ENCODE peak calls at places on chromosomes 12 and 14, in four cellular contexts. K is psoas muscle, C is ovary, X is BE2C. L is an unnamed sample. For H3K4me1, the result is how much of the 10 kb centered on the place peaks cover.

GRCh38 chr14:98893675-98894074 is 378.3 kb downstream of the BCL11B start:
- DNase-seq in K (no peak), C (no peak), X (no peak), L (no peak)

GRCh38 chr12:112353389-112353788 is 28.8 kb downstream of the HECTD4 start:
- DNase-seq in K (no peak), C (no peak), X (no peak), L (no peak)

GRCh38 chr12:76356094-76356493 is 7.9 kb upstream of the BBS10 start:
- DNase-seq in K (no peak), C (no peak), X (no peak), L (no peak)

GRCh38 chr14:58258156-58258555 is 13.5 kb downstream of the PSMA3 start:
- DNase-seq in K (no peak), C (no peak), X (no peak), L (no peak)

GRCh38 chr12:6872073-6873048 is 742 bp downstream of the SPSB2 start:
- DNase-seq in K (peak), C (peak), X (peak), L (peak)

GRCh38 chr12:126093911-126094310 is 1028.7 kb downstream of the AACS start:
- DNase-seq in K (no peak), C (no peak), X (peak), L (no peak)

GRCh38 chr12:121773011-121773777 is 20.3 kb downstream of the RHOF start:
- DNase-seq in K (peak), C (peak), X (peak), L (peak)

GRCh38 chr12:34598851-34599529 is 576.7 kb downstream of the ALG10 start:
- DNase-seq in K (no peak), C (peak), X (no peak), L (peak)

GRCh38 chr14:105445290-105445689 is 25.7 kb downstream of the MTA1 start:
- DNase-seq in K (no peak), C (no peak), X (peak), L (no peak)

GRCh38 chr14:105445901-105446845 is 26.5 kb downstream of the MTA1 start:
- DNase-seq in K (no peak), C (no peak), X (peak), L (no peak)

GRCh38 chr14:105447651-105448640 is 26.7 kb upstream of the CRIP2 start:
- DNase-seq in K (no peak), C (no peak), X (peak), L (peak)

GRCh38 chr14:105448706-105449111 is 25.9 kb upstream of the CRIP2 start:
- DNase-seq in K (peak), C (peak), X (peak), L (peak)

GRCh38 chr14:105446971-105447370 is 27.3 kb downstream of the MTA1 start:
- DNase-seq in K (no peak), C (no peak), X (peak), L (no peak)
- H3K4me1 ChIP-seq in K (under half), C (under half), X (under half), L (under half)

DNA sequence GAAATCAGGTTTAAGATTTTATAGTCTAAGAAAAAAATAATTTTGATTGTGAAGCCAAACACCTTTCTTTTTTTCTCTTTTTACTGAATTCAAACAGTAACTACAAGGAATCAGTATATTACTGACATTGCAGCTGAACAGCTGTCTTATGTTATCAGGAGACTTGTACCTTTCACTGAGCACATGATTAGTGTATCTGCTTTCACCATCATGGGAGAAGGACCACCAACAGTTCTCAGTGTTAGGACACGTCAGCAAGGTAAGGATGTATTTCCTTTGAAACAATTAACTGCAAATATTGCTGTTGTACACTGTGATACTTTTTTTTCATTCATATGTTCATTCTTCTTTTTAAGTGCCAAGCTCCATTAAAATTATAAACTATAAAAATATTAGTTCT is 50.8 kb downstream of the PTPRQ start:
- DNase-seq in K (no peak), C (no peak), X (no peak), L (no peak)
- H3K4me1 ChIP-seq in K (under half), C (under half), X (under half), L (under half)

DNA sequence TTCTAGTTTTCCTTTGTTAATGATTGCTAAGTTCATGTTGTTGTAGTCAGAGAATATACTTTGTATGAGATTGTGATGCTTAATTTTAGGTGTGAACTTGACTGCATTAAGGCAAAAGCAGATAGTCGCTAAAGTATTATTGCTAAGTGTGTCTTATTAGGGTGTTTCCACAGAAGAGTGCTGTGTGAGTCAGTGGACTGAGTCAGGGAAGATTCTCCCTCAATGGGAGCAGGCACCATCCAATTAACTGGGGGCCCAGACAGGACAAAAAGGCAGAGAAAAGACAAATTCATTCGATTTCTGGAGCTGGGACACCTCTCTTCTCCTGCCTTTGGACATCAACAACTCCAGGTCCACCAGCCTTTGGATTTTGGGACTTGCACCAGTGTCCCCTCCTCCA is 48.5 kb downstream of the BAZ1A start:
- DNase-seq in K (no peak), C (no peak), X (no peak), L (no peak)
- H3K4me1 ChIP-seq in K (under half), C (under half), X (under half), L (under half)

GRCh38 chr14:73729015-73729330 is 14.8 kb upstream of the PNMA1 start:
- DNase-seq in K (no peak), C (no peak), X (no peak), L (no peak)
- H3K4me1 ChIP-seq in K (half or more), C (under half), X (under half), L (under half)

GRCh38 chr14:104690266-104690711 is 871 bp downstream of the INF2 start:
- DNase-seq in K (no peak), C (no peak), X (no peak), L (no peak)
- H3K4me1 ChIP-seq in K (under half), C (under half), X (under half), L (half or more)

GRCh38 chr12:2687058-2687457 is 107.7 kb upstream of the FKBP4 start:
- DNase-seq in K (no peak), C (no peak), X (no peak), L (no peak)
- H3K4me1 ChIP-seq in K (under half), C (under half), X (under half), L (under half)

GRCh38 chr14:50830932-50831703 is at the start of gene NIN:
- DNase-seq in K (peak), C (peak), X (peak), L (peak)
- H3K4me1 ChIP-seq in K (under half), C (under half), X (under half), L (under half)

DNA sequence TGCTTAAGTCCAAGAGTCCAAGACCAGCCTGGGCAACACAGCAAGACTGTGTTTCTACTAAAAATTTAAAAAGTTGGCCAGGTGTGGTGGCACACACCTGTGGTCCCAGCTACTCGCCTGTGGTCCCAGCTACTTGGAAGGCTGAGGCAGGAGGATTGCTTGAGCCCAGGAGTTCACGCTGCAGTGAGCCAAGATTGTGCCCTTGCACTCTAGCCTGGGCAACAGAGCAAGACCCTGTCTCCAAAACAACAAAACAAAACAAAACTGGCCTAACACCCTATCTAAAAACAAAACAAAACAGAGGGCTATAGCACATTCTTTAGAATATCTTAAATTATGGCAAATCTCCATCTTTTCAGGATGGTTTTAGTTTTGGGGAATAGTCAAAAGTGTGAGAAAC is 3.1 kb upstream of the LYZ start:
- DNase-seq in K (no peak), C (no peak), X (no peak), L (no peak)
- H3K4me1 ChIP-seq in K (under half), C (under half), X (under half), L (under half)